ENCODE peak calls at places on chromosomes 11 and 22, in eight cellular contexts. A is body of pancreas, L is A549, Z is prostate gland, Q is Peyer's patch, G is transverse colon, S is HCT116, W is esophagus squamous epithelium. T is an unnamed sample.

GRCh38 chr11:78161937-78162336 is 22.5 kb upstream of the ALG8 start:
- DNase-seq in Q (no peak), Z (no peak), G (peak), S (no peak), A (peak), W (no peak), L (no peak), T (no peak)

GRCh38 chr11:95611827-95612226 is 177.8 kb downstream of the FAM76B start:
- DNase-seq in L (no peak), A (no peak), Q (no peak), G (no peak), S (no peak), W (no peak), Z (no peak), T (no peak)

GRCh38 chr11:113553905-113554304 is 78.7 kb upstream of the DRD2 start:
- DNase-seq in L (no peak), S (no peak), W (no peak), A (no peak), G (no peak), Z (no peak), Q (no peak), T (peak)

GRCh38 chr11:127643659-127644058 is 643.1 kb upstream of the KIRREL3 start:
- DNase-seq in Z (no peak), Q (no peak), G (no peak), S (no peak), L (no peak), A (no peak), W (no peak), T (no peak)

GRCh38 chr11:43360361-43361032 is 1.8 kb downstream of the TTC17 start:
- DNase-seq in W (no peak), L (no peak), A (no peak), S (no peak), Z (no peak), G (no peak), Q (no peak), T (peak)

GRCh38 chr11:81869337-81870065 is 864.2 kb downstream of the FAM181B start:
- DNase-seq in Q (peak), A (peak), S (no peak), G (peak), L (no peak), Z (no peak), W (no peak), T (peak)

GRCh38 chr11:30143098-30143705 is 87.6 kb upstream of the FSHB start:
- DNase-seq in Q (no peak), S (peak), Z (no peak), L (peak), G (no peak), A (no peak), W (no peak), T (peak)

GRCh38 chr11:116690623-116691022 is 82.2 kb downstream of the BUD13 start:
- DNase-seq in G (no peak), Z (no peak), A (no peak), S (no peak), W (no peak), Q (no peak), L (no peak), T (no peak)

GRCh38 chr22:29217827-29218757 is 12.4 kb downstream of the EMID1 start:
- DNase-seq in W (no peak), S (no peak), G (no peak), Z (no peak), Q (no peak), A (no peak), L (no peak), T (no peak)

GRCh38 chr22:35301370-35301874 is 1.7 kb downstream of the TOM1 start:
- DNase-seq in Q (no peak), W (no peak), L (peak), A (peak), Z (no peak), G (peak), S (no peak), T (peak)

GRCh38 chr22:25208743-25209505 is 9.3 kb downstream of the CRYBB3 start:
- DNase-seq in G (no peak), Z (no peak), Q (no peak), A (no peak), S (no peak), L (no peak), W (no peak), T (no peak)

GRCh38 chr11:111604392-111605009 is 2.3 kb downstream of the SIK2 start:
- DNase-seq in L (peak), A (no peak), S (peak), W (no peak), Z (no peak), G (no peak), Q (no peak), T (peak)

GRCh38 chr22:41043727-41044126 is 48.7 kb upstream of the EP300 start:
- DNase-seq in W (no peak), S (no peak), Z (no peak), G (no peak), L (no peak), A (no peak), Q (no peak), T (peak)

GRCh38 chr11:97895572-97895971 is 1125.2 kb upstream of the CNTN5 start:
- DNase-seq in Q (no peak), Z (no peak), L (no peak), S (no peak), A (no peak), G (no peak), W (no peak), T (no peak)

GRCh38 chr11:47188262-47188661 is 2.0 kb upstream of the PACSIN3 start:
- DNase-seq in L (no peak), W (no peak), S (no peak), Z (no peak), Q (no peak), A (no peak), G (no peak), T (no peak)

GRCh38 chr11:104327864-104328513 is 164.0 kb upstream of the PDGFD start:
- DNase-seq in G (no peak), W (no peak), Q (no peak), S (no peak), L (no peak), Z (no peak), A (no peak), T (no peak)

GRCh38 chr11:209275-210121 is 2.0 kb downstream of the RIC8A start:
- DNase-seq in A (no peak), Q (peak), G (no peak), Z (no peak), W (no peak), L (peak), S (no peak), T (peak)

GRCh38 chr11:4713241-4713640 is 8.7 kb downstream of the MMP26 start:
- DNase-seq in Z (peak), W (no peak), S (no peak), A (no peak), Q (no peak), L (no peak), G (no peak), T (no peak)

GRCh38 chr11:95084509-95084908 is 5.1 kb upstream of the ENDOD1 start:
- DNase-seq in S (no peak), Z (no peak), L (no peak), W (no peak), Q (no peak), A (no peak), G (no peak), T (no peak)

GRCh38 chr11:75376175-75376574 is 23.1 kb upstream of the RPS3 start:
- DNase-seq in G (no peak), W (no peak), A (no peak), L (no peak), S (no peak), Z (no peak), Q (no peak), T (peak)

DNA sequence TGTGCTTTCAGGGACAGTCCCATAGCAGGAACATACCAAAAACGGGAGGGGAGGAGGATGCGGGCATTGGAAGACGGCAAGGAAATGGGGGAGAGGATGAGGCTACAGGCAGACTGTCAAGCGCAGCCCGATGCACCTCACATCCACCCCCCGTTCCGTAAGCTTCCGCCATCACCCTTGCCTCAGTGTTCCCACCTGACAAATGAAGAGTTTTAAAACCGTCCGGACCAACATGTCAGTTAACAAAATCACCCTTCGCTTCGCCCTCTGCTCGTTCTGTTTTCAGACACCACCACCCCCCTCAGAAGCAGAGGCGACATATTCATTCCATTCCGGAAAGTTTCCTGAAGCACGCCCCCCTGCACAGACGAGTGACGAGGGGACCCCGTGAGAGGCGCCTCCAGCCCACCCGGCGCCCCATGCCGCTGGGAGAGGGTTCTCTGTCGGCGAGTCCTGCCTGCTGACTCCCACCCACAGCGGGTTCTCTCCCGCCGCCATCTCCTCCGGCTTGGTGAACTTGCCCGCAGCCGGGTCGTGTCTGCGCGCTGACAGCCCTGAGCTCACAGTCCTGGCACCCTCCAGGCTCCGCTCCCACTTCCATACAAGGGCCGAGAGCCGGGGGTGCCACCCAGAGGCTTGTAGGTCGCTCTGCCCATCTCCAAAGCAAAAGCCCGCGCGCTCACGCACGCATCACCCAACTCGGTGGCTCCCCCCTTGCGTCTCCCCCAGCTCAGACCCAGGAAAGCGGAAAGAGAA is 1.5 kb downstream of the IGSF9B start:
- DNase-seq in W (no peak), Q (no peak), Z (no peak), S (no peak), G (peak), L (no peak), A (no peak), T (no peak)
- TF ChIP-seq POLR2A in W (peak), Q (no peak), Z (no peak), S (no peak), G (peak), L (no peak), A (no peak), T (no peak)

DNA sequence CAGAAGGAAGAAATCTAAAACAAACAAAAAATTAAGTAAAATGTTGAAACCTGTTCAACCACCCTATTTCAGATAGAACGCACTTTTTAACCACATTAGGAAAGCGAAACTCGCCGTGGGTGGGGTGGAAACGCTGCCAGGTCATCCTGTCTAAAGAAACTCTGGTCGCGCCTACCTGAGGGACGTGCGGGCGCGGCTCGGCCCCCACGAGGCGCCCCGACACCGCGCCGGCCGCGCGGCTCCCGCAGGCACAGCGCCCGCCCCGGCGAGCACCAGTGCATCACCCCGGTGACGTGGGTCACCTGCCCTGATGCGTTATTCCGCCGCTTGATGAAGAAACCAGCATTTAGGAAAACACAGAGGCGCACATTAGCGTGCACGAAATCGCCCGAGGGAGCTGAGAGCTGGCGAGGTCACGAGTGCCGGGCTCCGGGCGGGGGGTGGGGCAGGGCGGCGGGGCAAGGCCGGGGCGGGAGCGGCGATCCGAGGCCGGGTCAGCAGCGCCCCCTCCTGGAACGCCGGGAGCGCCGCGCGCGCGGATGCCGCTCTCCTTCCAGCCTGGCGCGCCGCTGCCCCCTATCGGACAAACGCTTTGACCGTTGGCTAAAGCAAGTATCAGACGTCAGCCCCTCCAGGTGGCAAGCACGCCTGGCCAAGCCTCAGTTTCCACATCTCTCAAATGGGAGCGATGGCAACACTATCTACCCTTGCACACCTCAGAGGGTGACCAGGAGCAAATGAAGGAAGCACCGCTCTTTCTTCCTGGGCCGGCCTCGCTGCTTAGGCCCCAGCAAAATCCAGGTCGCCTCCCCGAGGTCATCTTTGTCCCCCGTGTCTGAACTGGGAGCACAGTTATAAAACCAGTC is 15.7 kb upstream of the SNX32 start:
- DNase-seq in Z (peak), A (peak), L (peak), Q (peak), W (peak), S (peak), G (peak), T (peak)
- H3K4me3 ChIP-seq in Z (peak), A (peak), L (peak), Q (peak), W (peak), S (peak), G (peak), T (peak)

GRCh38 chr11:8683115-8683807 is 669 bp downstream of the RPL27A start:
- DNase-seq in W (no peak), A (no peak), Z (no peak), Q (no peak), G (no peak), L (no peak), S (no peak), T (no peak)

GRCh38 chr11:8684600-8685290 is 2.2 kb downstream of the RPL27A start:
- DNase-seq in W (no peak), S (no peak), A (no peak), L (no peak), Z (no peak), G (no peak), Q (no peak), T (peak)

GRCh38 chr11:8686325-8686724 is 3.7 kb downstream of the RPL27A start:
- DNase-seq in A (no peak), Z (no peak), W (no peak), Q (no peak), L (no peak), S (no peak), G (no peak), T (no peak)

GRCh38 chr11:8685820-8686219 is 3.2 kb downstream of the RPL27A start:
- DNase-seq in G (no peak), A (no peak), W (no peak), S (no peak), L (no peak), Q (no peak), Z (no peak), T (no peak)

DNA sequence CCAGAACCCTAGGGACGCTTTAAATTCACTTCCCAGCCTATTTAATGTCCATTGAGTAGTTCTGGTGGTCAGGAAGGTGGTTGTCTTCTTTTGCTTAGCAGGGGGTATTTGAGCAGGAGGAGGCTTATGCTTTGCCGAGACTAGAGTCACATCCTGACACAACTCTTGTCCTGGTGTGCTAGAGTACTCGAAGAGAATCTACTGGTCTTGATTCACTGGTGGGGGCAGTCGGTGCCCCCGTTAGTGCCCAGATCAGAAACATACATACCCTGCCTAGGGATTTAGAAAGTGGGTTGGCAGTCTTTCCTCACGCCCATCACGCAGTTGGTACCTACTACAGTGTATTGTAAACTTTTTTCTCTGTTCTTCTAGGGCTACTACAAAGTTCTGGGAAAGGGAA is 2.7 kb downstream of the RPL27A start:
- DNase-seq in A (no peak), Z (no peak), L (no peak), G (no peak), W (no peak), Q (no peak), S (no peak), T (no peak)
- TF ChIP-seq POLR2A in A (no peak), Z (no peak), L (no peak), G (no peak), W (no peak), Q (no peak), S (no peak), T (no peak)

GRCh38 chr11:121930004-121930965 is 185.7 kb downstream of the BLID start:
- DNase-seq in W (no peak), A (no peak), Z (no peak), Q (no peak), L (no peak), S (no peak), G (no peak), T (no peak)

GRCh38 chr11:121931121-121931520 is 184.9 kb downstream of the BLID start:
- DNase-seq in Z (no peak), Q (no peak), W (no peak), G (no peak), L (no peak), S (no peak), A (no peak), T (no peak)

GRCh38 chr11:121928597-121929580 is 187.1 kb downstream of the BLID start:
- DNase-seq in Q (no peak), W (no peak), S (no peak), G (no peak), Z (no peak), A (no peak), L (no peak), T (no peak)

GRCh38 chr11:121927789-121928188 is 188.2 kb downstream of the BLID start:
- DNase-seq in A (no peak), Z (no peak), L (no peak), Q (no peak), S (no peak), W (no peak), G (no peak), T (no peak)

DNA sequence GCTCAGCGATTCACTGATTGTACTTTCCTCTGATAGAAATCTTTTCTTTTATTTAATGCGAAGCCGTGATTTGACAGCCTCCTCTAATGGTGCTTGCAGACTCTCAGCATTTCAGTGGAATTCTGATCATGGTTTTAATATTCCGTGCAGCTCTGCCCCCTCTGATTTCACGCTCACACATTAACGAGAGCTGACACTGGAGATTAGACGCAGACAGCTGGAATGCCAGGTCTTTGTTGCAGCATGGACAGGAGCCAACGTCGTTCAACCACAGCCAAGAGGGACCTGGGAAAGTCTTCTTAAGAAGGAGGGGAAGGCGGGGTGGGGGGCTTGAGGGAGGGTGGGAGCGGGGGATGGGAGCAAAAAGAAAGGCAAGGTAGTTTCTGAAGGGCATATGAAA is 186.4 kb downstream of the BLID start:
- DNase-seq in S (no peak), G (no peak), L (no peak), Q (no peak), Z (no peak), W (no peak), A (peak), T (no peak)
- H3K4me3 ChIP-seq in S (no peak), G (peak), L (no peak), Q (no peak), Z (peak), W (peak), A (no peak), T (no peak)

GRCh38 chr11:46121724-46122477 is 647 bp upstream of the PHF21A start:
- DNase-seq in Z (peak), L (peak), G (peak), Q (peak), S (peak), A (peak), W (no peak), T (peak)

GRCh38 chr11:46122955-46123354 is 1.7 kb upstream of the PHF21A start:
- DNase-seq in L (no peak), A (no peak), Z (no peak), W (no peak), G (no peak), Q (no peak), S (no peak), T (peak)

GRCh38 chr11:46120711-46121327 is 435 bp downstream of the PHF21A start:
- DNase-seq in G (peak), S (no peak), L (peak), W (no peak), A (peak), Q (no peak), Z (no peak), T (peak)

GRCh38 chr11:46120361-46120710 is 918 bp downstream of the PHF21A start:
- DNase-seq in W (no peak), S (no peak), Z (no peak), Q (no peak), A (peak), G (peak), L (peak), T (no peak)

GRCh38 chr11:46121328-46121723 is at the start of gene PHF21A:
- DNase-seq in W (peak), Z (peak), G (peak), S (peak), A (peak), L (peak), Q (peak), T (peak)
- TF ChIP-seq POLR2A in W (peak), Z (peak), G (peak), S (no peak), A (peak), L (peak), Q (peak), T (peak)

DNA sequence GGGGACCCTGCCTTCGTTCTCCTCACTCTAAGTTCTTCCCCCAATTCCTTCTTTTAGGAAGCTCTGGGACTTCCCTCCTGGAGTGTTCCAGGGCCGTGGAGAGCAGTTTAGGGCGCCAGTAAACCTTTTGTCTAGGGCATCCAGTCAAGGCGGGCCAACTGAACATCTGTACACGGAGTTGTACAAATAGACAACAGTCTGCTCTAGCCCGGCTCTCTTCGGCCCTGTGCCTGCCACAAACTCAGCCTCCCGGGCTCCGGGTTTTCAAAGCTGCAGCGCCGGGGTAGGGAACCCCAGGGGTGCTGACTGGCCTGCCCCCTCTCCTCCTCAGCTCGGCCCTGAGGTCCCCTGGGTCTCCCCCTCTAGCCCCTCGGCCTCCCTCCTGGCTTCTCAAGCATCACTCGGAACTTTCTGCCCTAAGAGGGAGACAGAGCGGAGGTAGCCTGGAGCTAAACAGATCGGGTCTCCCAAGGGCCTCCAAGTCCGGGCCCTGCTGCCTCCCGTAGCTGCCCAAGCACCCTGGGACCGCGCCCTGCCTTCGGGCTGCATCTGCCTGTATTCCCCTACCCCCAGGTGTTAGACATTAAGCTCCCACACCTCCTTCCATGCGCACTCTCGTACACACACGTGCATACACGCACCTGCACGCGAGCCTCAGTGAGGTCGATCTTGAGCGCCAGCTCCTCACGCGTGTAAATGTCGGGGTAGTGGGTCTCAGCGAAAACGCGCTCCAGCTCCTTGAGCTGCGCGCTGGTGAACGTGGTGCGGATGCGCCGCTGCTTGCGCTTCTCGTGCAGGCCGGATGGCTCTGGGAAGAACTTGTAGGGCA is 3.3 kb downstream of the PHOX2A start:
- DNase-seq in Z (no peak), G (no peak), A (no peak), L (no peak), S (no peak), Q (no peak), W (no peak), T (no peak)
- H3K4me3 ChIP-seq in Z (no peak), G (peak), A (no peak), L (no peak), S (no peak), Q (no peak), W (peak), T (no peak)

GRCh38 chr11:123063396-123064267 is 1.7 kb upstream of the HSPA8 start:
- DNase-seq in Z (peak), G (peak), S (no peak), Q (peak), A (peak), W (no peak), L (no peak), T (peak)
- TF ChIP-seq POLR2A in Z (no peak), G (no peak), S (no peak), Q (no peak), A (no peak), W (no peak), L (no peak), T (no peak)

T was measured in NB4.